ENCODE peak calls at places on chromosomes 11 and 22, in five cellular contexts. X is esophagus squamous epithelium, S is stomach, Y is neuronal stem cell, R is heart left ventricle. P is an unnamed sample. For H3K4me1, the result is how much of the 10 kb centered on the place peaks cover.

GRCh38 chr11:16080688-16081388 is 275.5 kb downstream of the SOX6 start:
- DNase-seq in X (no peak), S (no peak), Y (no peak), R (no peak), P (no peak)

GRCh38 chr22:19239464-19239863 is 52.1 kb downstream of the CLTCL1 start:
- DNase-seq in X (no peak), S (no peak), Y (no peak), R (no peak), P (no peak)

GRCh38 chr11:114683007-114683406 is 4.7 kb downstream of the NXPE2 start:
- DNase-seq in X (no peak), S (no peak), Y (no peak), R (no peak), P (no peak)

GRCh38 chr11:132838621-132839020 is 693.7 kb downstream of the OPCML start:
- DNase-seq in X (no peak), S (no peak), Y (no peak), R (no peak), P (no peak)

GRCh38 chr22:19909350-19910179 is 32.0 kb upstream of the COMT start:
- DNase-seq in X (no peak), S (peak), Y (peak), R (peak), P (peak)

GRCh38 chr22:29218758-29219408 is 13.2 kb downstream of the EMID1 start:
- DNase-seq in X (no peak), S (no peak), Y (no peak), R (no peak), P (no peak)

GRCh38 chr11:88508808-88509581 is 171.5 kb upstream of the CTSC start:
- DNase-seq in X (no peak), S (no peak), Y (no peak), R (no peak), P (no peak)

GRCh38 chr11:15955595-15955994 is 400.8 kb downstream of the SOX6 start:
- DNase-seq in X (no peak), S (no peak), Y (no peak), R (no peak), P (no peak)

GRCh38 chr11:36411202-36411640 is 98.9 kb downstream of the TRAF6 start:
- DNase-seq in X (no peak), S (peak), Y (no peak), R (peak), P (peak)

GRCh38 chr11:128621491-128622136 is 34.3 kb upstream of the ETS1 start:
- DNase-seq in X (no peak), S (no peak), Y (no peak), R (peak), P (no peak)

GRCh38 chr11:124934862-124935547 is 842 bp downstream of the HEPACAM start:
- DNase-seq in X (no peak), S (no peak), Y (no peak), R (no peak), P (no peak)

GRCh38 chr11:69339041-69339733 is 45.2 kb downstream of the MYEOV start:
- DNase-seq in X (no peak), S (peak), Y (no peak), R (no peak), P (no peak)

GRCh38 chr11:14454861-14455632 is 44.6 kb downstream of the COPB1 start:
- DNase-seq in X (no peak), S (no peak), Y (peak), R (no peak), P (no peak)

GRCh38 chr11:120890921-120891320 is 133.0 kb upstream of the TBCEL start:
- DNase-seq in X (no peak), S (no peak), Y (no peak), R (no peak), P (no peak)

GRCh38 chr11:10793470-10794255 is 15.1 kb downstream of the EIF4G2 start:
- DNase-seq in X (no peak), S (no peak), Y (no peak), R (no peak), P (no peak)

GRCh38 chr22:44617828-44618227 is 84.2 kb upstream of the PRR5 start:
- DNase-seq in X (no peak), S (no peak), Y (no peak), R (no peak), P (no peak)

GRCh38 chr11:1300569-1301187 is 8.8 kb downstream of the TOLLIP start:
- DNase-seq in X (no peak), S (peak), Y (no peak), R (no peak), P (no peak)

GRCh38 chr22:35893698-35894097 is 134.9 kb downstream of the RBFOX2 start:
- DNase-seq in X (no peak), S (no peak), Y (no peak), R (peak), P (no peak)

GRCh38 chr22:40053460-40053859 is 58.7 kb downstream of the FAM83F start:
- DNase-seq in X (no peak), S (no peak), Y (no peak), R (no peak), P (no peak)

GRCh38 chr22:32341122-32341740 is 16.4 kb upstream of the RFPL3 start:
- DNase-seq in X (no peak), S (peak), Y (peak), R (no peak), P (no peak)

GRCh38 chr11:132245558-132246385 is 875.4 kb downstream of the NTM start:
- DNase-seq in X (no peak), S (no peak), Y (no peak), R (no peak), P (no peak)

GRCh38 chr22:44462246-44463015 is 35.6 kb downstream of the RTL6 start:
- DNase-seq in X (no peak), S (peak), Y (no peak), R (no peak), P (no peak)

GRCh38 chr11:69368119-69368880 is 74.3 kb downstream of the MYEOV start:
- DNase-seq in X (no peak), S (no peak), Y (no peak), R (no peak), P (no peak)

GRCh38 chr11:87125257-87125656 is 87.5 kb downstream of the TMEM135 start:
- DNase-seq in X (no peak), S (no peak), Y (no peak), R (no peak), P (no peak)

GRCh38 chr11:5280582-5281102 is 10.9 kb upstream of the HBE1 start:
- DNase-seq in X (no peak), S (peak), Y (no peak), R (peak), P (no peak)

GRCh38 chr11:5317301-5317700 is 6.8 kb downstream of the OR51B2 start:
- DNase-seq in X (no peak), S (no peak), Y (no peak), R (no peak), P (no peak)

GRCh38 chr11:108224908-108225786 is 2.3 kb downstream of the ATM start:
- DNase-seq in X (no peak), S (no peak), Y (no peak), R (no peak), P (peak)
- H3K4me3 ChIP-seq in X (no peak), S (peak), Y (no peak), R (peak), P (peak)

GRCh38 chr11:76800466-76801200 is 17.5 kb downstream of the TSKU start:
- DNase-seq in X (no peak), S (no peak), Y (no peak), R (peak), P (no peak)
- H3K27ac ChIP-seq in X (no peak), S (peak), Y (no peak), R (no peak), P (no peak)

GRCh38 chr11:44939673-44940072 is 11.0 kb downstream of the TP53I11 start:
- DNase-seq in X (no peak), S (no peak), Y (no peak), R (peak), P (no peak)

GRCh38 chr11:44942029-44942710 is 8.5 kb downstream of the TP53I11 start:
- DNase-seq in X (no peak), S (no peak), Y (no peak), R (no peak), P (no peak)

GRCh38 chr11:44941286-44942021 is 9.2 kb downstream of the TP53I11 start:
- DNase-seq in X (no peak), S (no peak), Y (no peak), R (no peak), P (no peak)

GRCh38 chr11:44940835-44941234 is 9.8 kb downstream of the TP53I11 start:
- DNase-seq in X (no peak), S (no peak), Y (no peak), R (no peak), P (no peak)

GRCh38 chr11:44940424-44940823 is 10.3 kb downstream of the TP53I11 start:
- DNase-seq in X (no peak), S (no peak), Y (no peak), R (peak), P (no peak)
- H3K4me1 ChIP-seq in X (under half), S (under half), Y (under half), R (under half), P (under half)

GRCh38 chr11:75767793-75768111 is 826 bp upstream of the DGAT2 start:
- DNase-seq in X (no peak), S (no peak), Y (no peak), R (no peak), P (no peak)
- H3K4me3 ChIP-seq in X (no peak), S (no peak), Y (no peak), R (no peak), P (no peak)

GRCh38 chr11:8056810-8057463 is 24.1 kb upstream of the TUB start:
- DNase-seq in X (no peak), S (peak), Y (no peak), R (no peak), P (no peak)

GRCh38 chr11:8058216-8058615 is 22.8 kb upstream of the TUB start:
- DNase-seq in X (no peak), S (peak), Y (no peak), R (no peak), P (no peak)

GRCh38 chr11:8059030-8059429 is 22.0 kb upstream of the TUB start:
- DNase-seq in X (no peak), S (peak), Y (no peak), R (no peak), P (no peak)

GRCh38 chr11:8055836-8056526 is 25.0 kb upstream of the TUB start:
- DNase-seq in X (no peak), S (peak), Y (no peak), R (no peak), P (no peak)

GRCh38 chr11:8055111-8055835 is 25.7 kb upstream of the TUB start:
- DNase-seq in X (no peak), S (peak), Y (no peak), R (no peak), P (no peak)
- H3K27ac ChIP-seq in X (no peak), S (no peak), Y (no peak), R (no peak), P (no peak)

GRCh38 chr11:94793822-94794221 is 25.7 kb downstream of the AMOTL1 start:
- DNase-seq in X (no peak), S (no peak), Y (no peak), R (no peak), P (no peak)
- H3K4me1 ChIP-seq in X (under half), S (under half), Y (under half), R (under half), P (under half)

P was measured in CD4-positive, CD25-positive, alpha-beta regulatory T cell.